ENCODE peak calls at places on chromosome 5, in five cellular contexts. One of them, this sample, is unnamed.

GRCh38 chr5:62271870-62272269 is 34.1 kb upstream of the KIF2A start:
- DNase-seq in non-pigmented ciliary epithelial cell: no peak
- DNase-seq in MCF 10A: no peak
- DNase-seq in head of caudate nucleus: no peak
- DNase-seq in LoVo: no peak
- DNase-seq in this sample: no peak

GRCh38 chr5:122458278-122458872 is 146.3 kb downstream of the SNCAIP start:
- DNase-seq in LoVo: peak; percentile 38
- DNase-seq in head of caudate nucleus: no peak
- DNase-seq in non-pigmented ciliary epithelial cell: no peak
- DNase-seq in MCF 10A: peak; percentile 66
- DNase-seq in this sample: peak; percentile 49

GRCh38 chr5:14816374-14816998 is 55.1 kb downstream of the ANKH start:
- DNase-seq in head of caudate nucleus: no peak
- DNase-seq in non-pigmented ciliary epithelial cell: no peak
- DNase-seq in MCF 10A: peak; percentile 57
- DNase-seq in LoVo: no peak
- DNase-seq in this sample: peak; percentile 75

GRCh38 chr5:10702040-10702629 is 58.9 kb downstream of the DAP start:
- DNase-seq in LoVo: peak; percentile 35
- DNase-seq in head of caudate nucleus: no peak
- DNase-seq in MCF 10A: peak; percentile 46
- DNase-seq in non-pigmented ciliary epithelial cell: peak; percentile 94
- DNase-seq in this sample: peak; percentile 62

GRCh38 chr5:141889282-141889871 is 11.2 kb upstream of the PCDH1 start:
- DNase-seq in head of caudate nucleus: no peak
- DNase-seq in non-pigmented ciliary epithelial cell: no peak
- DNase-seq in LoVo: no peak
- DNase-seq in MCF 10A: peak; percentile 45
- DNase-seq in this sample: peak; percentile 42

GRCh38 chr5:27491746-27492439 is 453.5 kb upstream of the CDH9 start:
- DNase-seq in MCF 10A: no peak
- DNase-seq in LoVo: no peak
- DNase-seq in non-pigmented ciliary epithelial cell: no peak
- DNase-seq in head of caudate nucleus: no peak
- DNase-seq in this sample: no peak

GRCh38 chr5:158819840-158820620 is 279.7 kb downstream of the EBF1 start:
- DNase-seq in head of caudate nucleus: no peak
- DNase-seq in non-pigmented ciliary epithelial cell: peak; percentile 61
- DNase-seq in MCF 10A: peak; percentile 48
- DNase-seq in LoVo: no peak
- DNase-seq in this sample: peak; percentile 50

GRCh38 chr5:32342656-32343055 is 29.9 kb upstream of the MTMR12 start:
- DNase-seq in MCF 10A: no peak
- DNase-seq in non-pigmented ciliary epithelial cell: no peak
- DNase-seq in head of caudate nucleus: no peak
- DNase-seq in LoVo: no peak
- DNase-seq in this sample: no peak

GRCh38 chr5:139904566-139905400 is 109.2 kb downstream of the PSD2 start:
- DNase-seq in non-pigmented ciliary epithelial cell: no peak
- DNase-seq in head of caudate nucleus: no peak
- DNase-seq in MCF 10A: no peak
- DNase-seq in LoVo: no peak
- DNase-seq in this sample: no peak

GRCh38 chr5:180598797-180599589 is 7.7 kb upstream of the SCGB3A1 start:
- DNase-seq in head of caudate nucleus: peak; percentile 0
- DNase-seq in non-pigmented ciliary epithelial cell: no peak
- DNase-seq in LoVo: no peak
- DNase-seq in MCF 10A: no peak
- DNase-seq in this sample: no peak

GRCh38 chr5:64516216-64516615 is 10.4 kb downstream of the RGS7BP start:
- DNase-seq in LoVo: no peak
- DNase-seq in head of caudate nucleus: no peak
- DNase-seq in non-pigmented ciliary epithelial cell: no peak
- DNase-seq in MCF 10A: no peak
- DNase-seq in this sample: no peak

GRCh38 chr5:132981288-132981687 is 17.9 kb upstream of the AFF4 start:
- DNase-seq in non-pigmented ciliary epithelial cell: no peak
- DNase-seq in head of caudate nucleus: no peak
- DNase-seq in LoVo: no peak
- DNase-seq in MCF 10A: no peak
- DNase-seq in this sample: no peak

GRCh38 chr5:128791312-128791711 is 174.0 kb upstream of the SLC27A6 start:
- DNase-seq in LoVo: no peak
- DNase-seq in MCF 10A: no peak
- DNase-seq in head of caudate nucleus: no peak
- DNase-seq in non-pigmented ciliary epithelial cell: no peak
- DNase-seq in this sample: no peak

GRCh38 chr5:34500236-34500836 is 155.8 kb upstream of the RAI14 start:
- DNase-seq in LoVo: no peak
- DNase-seq in head of caudate nucleus: no peak
- DNase-seq in MCF 10A: peak; percentile 75
- DNase-seq in non-pigmented ciliary epithelial cell: no peak
- DNase-seq in this sample: peak; percentile 70

GRCh38 chr5:4142842-4143241 is 547.2 kb downstream of the IRX1 start:
- DNase-seq in MCF 10A: no peak
- DNase-seq in non-pigmented ciliary epithelial cell: no peak
- DNase-seq in LoVo: no peak
- DNase-seq in head of caudate nucleus: no peak
- DNase-seq in this sample: no peak

GRCh38 chr5:106634375-106634774 is 1036.4 kb downstream of the EFNA5 start:
- DNase-seq in head of caudate nucleus: no peak
- DNase-seq in non-pigmented ciliary epithelial cell: no peak
- DNase-seq in LoVo: no peak
- DNase-seq in MCF 10A: no peak
- DNase-seq in this sample: no peak

GRCh38 chr5:134176523-134177196 is at the start of gene SKP1:
- DNase-seq in head of caudate nucleus: peak; percentile 80
- DNase-seq in MCF 10A: peak; percentile 89
- DNase-seq in non-pigmented ciliary epithelial cell: no peak
- DNase-seq in LoVo: peak; percentile 87
- DNase-seq in this sample: peak; percentile 79

GRCh38 chr5:89073045-89073444 is 190.1 kb upstream of the MEF2C start:
- DNase-seq in non-pigmented ciliary epithelial cell: no peak
- DNase-seq in LoVo: no peak
- DNase-seq in MCF 10A: no peak
- DNase-seq in head of caudate nucleus: no peak
- DNase-seq in this sample: no peak

This sample was measured in epithelial cell of esophagus.